ENCODE peak calls at places on chromosomes 3 and 15, in seven cellular contexts. U, W, B, R, I, C and G are unnamed samples. For H3K4me1, the result is how much of the 10 kb centered on the place peaks cover.

GRCh38 chr3:145807990-145808389 is 353.0 kb downstream of the PLOD2 start:
- DNase-seq in C (no peak), U (peak), R (peak), B (peak), I (no peak), W (no peak), G (no peak)

GRCh38 chr3:196754215-196754937 is 14.7 kb downstream of the PAK2 start:
- DNase-seq in U (peak), C (no peak), B (peak), R (no peak), W (peak), I (no peak), G (no peak)

GRCh38 chr15:52179278-52180195 is 11.7 kb downstream of the GNB5 start:
- DNase-seq in B (peak), R (peak), W (peak), C (peak), U (peak), I (peak), G (peak)

GRCh38 chr15:63050737-63051700 is 8.5 kb downstream of the TPM1 start:
- DNase-seq in C (no peak), W (peak), R (peak), B (peak), U (peak), I (no peak), G (no peak)

GRCh38 chr3:119690043-119690656 is 12.7 kb upstream of the CFAP91 start:
- DNase-seq in C (no peak), R (peak), W (no peak), B (peak), U (peak), I (no peak), G (no peak)

GRCh38 chr15:75348034-75348562 is 1.3 kb downstream of the NEIL1 start:
- DNase-seq in R (peak), I (no peak), B (peak), C (no peak), W (no peak), U (peak), G (no peak)

GRCh38 chr3:2540115-2540514 is 441.4 kb downstream of the CNTN4 start:
- DNase-seq in I (no peak), B (no peak), C (no peak), U (no peak), W (no peak), R (no peak), G (no peak)

GRCh38 chr3:133384331-133385027 is 15.4 kb upstream of the BFSP2 start:
- DNase-seq in U (peak), I (peak), C (peak), R (peak), B (peak), W (peak), G (no peak)

GRCh38 chr3:135081451-135082434 is 286.7 kb downstream of the EPHB1 start:
- DNase-seq in I (no peak), C (no peak), W (no peak), R (no peak), B (no peak), U (no peak), G (no peak)

GRCh38 chr3:76307556-76307955 is 522.2 kb upstream of the ZNF717 start:
- DNase-seq in W (no peak), R (peak), B (no peak), I (no peak), U (no peak), C (no peak), G (no peak)

GRCh38 chr15:101394056-101394630 is 95.4 kb downstream of the PCSK6 start:
- DNase-seq in I (no peak), U (no peak), W (no peak), B (no peak), R (no peak), C (no peak), G (no peak)

GRCh38 chr15:31357148-31357547 is 30.5 kb downstream of the KLF13 start:
- DNase-seq in I (no peak), R (no peak), B (no peak), U (no peak), W (no peak), C (no peak), G (peak)

GRCh38 chr3:56413911-56414310 is 54.4 kb downstream of the ERC2 start:
- DNase-seq in R (no peak), U (no peak), I (no peak), C (no peak), W (no peak), B (peak), G (no peak)

GRCh38 chr15:99909914-99910313 is 176.7 kb upstream of the LYSMD4 start:
- DNase-seq in B (peak), U (no peak), R (peak), W (no peak), C (no peak), I (peak), G (no peak)

GRCh38 chr15:51874751-51875644 is 45.5 kb downstream of the TMOD3 start:
- DNase-seq in I (peak), B (peak), R (peak), U (peak), W (peak), C (no peak), G (no peak)

GRCh38 chr3:74079961-74080562 is 455.3 kb upstream of the PDZRN3 start:
- DNase-seq in B (no peak), R (no peak), C (no peak), I (no peak), W (no peak), U (no peak), G (no peak)

GRCh38 chr15:92166751-92167412 is 226.8 kb upstream of the ST8SIA2 start:
- DNase-seq in W (peak), U (no peak), I (no peak), R (no peak), C (no peak), B (peak), G (no peak)

GRCh38 chr3:62622553-62623174 is 249.3 kb upstream of the FEZF2 start:
- DNase-seq in C (peak), I (peak), R (peak), B (peak), U (peak), W (peak), G (no peak)

GRCh38 chr3:38118421-38119247 is 18.3 kb downstream of the ACAA1 start:
- DNase-seq in B (no peak), C (peak), U (no peak), R (no peak), I (no peak), W (no peak), G (no peak)

GRCh38 chr15:60552224-60552623 is 73.3 kb upstream of the ICE2 start:
- DNase-seq in B (no peak), W (no peak), I (no peak), R (no peak), C (no peak), U (no peak), G (no peak)

GRCh38 chr15:85752591-85752990 is 42.1 kb downstream of the KLHL25 start:
- DNase-seq in I (no peak), B (no peak), W (no peak), R (no peak), C (peak), U (no peak), G (no peak)

GRCh38 chr15:63044645-63045437 is 2.3 kb downstream of the TPM1 start:
- DNase-seq in I (no peak), U (peak), B (no peak), R (peak), C (no peak), W (peak), G (no peak)

GRCh38 chr3:34001990-34002389 is 203.6 kb downstream of the PDCD6IP start:
- DNase-seq in W (no peak), I (no peak), U (no peak), C (no peak), R (no peak), B (no peak), G (no peak)
- H3K27ac ChIP-seq in W (no peak), I (no peak), U (no peak), C (no peak), R (no peak), B (peak), G (no peak)

GRCh38 chr3:172173316-172174271 is 134.2 kb downstream of the FNDC3B start:
- DNase-seq in R (no peak), I (no peak), C (no peak), B (no peak), U (no peak), W (no peak), G (no peak)
- H3K4me3 ChIP-seq in R (no peak), I (no peak), C (no peak), B (no peak), U (no peak), W (no peak), G (no peak)

GRCh38 chr3:13017361-13018038 is 55.7 kb downstream of the IQSEC1 start:
- DNase-seq in C (no peak), R (no peak), W (no peak), B (no peak), I (no peak), U (no peak), G (no peak)
- H3K4me1 ChIP-seq in C (under half), R (under half), W (under half), B (under half), I (under half), U (under half), G (under half)

DNA sequence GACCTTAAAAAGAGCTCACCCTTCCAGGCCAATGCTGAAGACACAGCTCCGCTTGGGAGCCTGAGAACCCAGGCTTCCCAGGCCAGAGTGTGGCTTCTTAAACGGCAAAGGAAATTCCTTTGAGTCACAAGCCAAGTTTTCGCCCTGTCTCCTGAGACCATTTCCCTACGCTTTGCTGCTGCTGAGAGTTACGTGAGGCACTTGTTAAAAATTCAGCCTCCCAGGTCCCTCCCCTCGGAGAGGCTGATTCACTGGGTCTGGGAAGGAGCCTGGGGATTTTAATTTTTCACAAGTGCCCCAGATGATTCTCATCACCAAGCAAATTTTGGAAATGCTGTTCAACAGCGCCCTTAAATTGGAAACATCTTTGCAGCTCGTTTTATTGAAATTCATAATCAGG is 25.5 kb downstream of the RLBP1 start:
- DNase-seq in U (no peak), R (peak), B (no peak), I (no peak), W (no peak), C (no peak), G (no peak)
- H3K27ac ChIP-seq in U (no peak), R (peak), B (no peak), I (no peak), W (no peak), C (no peak), G (no peak)

GRCh38 chr3:179973024-179973423 is 63.7 kb downstream of the PEX5L start:
- DNase-seq in I (no peak), R (no peak), U (no peak), C (no peak), W (no peak), B (no peak), G (no peak)
- H3K4me3 ChIP-seq in I (no peak), R (no peak), U (no peak), C (no peak), W (no peak), B (no peak), G (no peak)

DNA sequence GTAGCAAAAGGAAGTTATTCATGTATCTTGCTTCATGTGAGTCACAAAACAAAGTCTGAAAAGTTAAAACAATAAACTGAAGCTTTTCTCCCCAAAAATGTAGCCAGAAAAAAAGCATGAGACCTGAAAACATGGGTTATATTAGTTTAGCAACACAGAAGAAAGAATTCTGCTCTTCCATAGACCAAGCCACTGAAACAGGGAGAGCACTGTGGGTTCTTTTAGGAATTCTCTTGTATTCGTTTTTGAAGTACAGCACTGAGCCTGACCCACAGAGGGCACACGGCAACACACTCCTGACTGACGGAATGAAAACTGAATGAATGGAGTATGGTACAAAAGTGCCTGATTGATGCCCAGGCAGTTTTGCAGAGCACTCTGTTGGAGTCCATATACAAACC is 66.6 kb downstream of the TM4SF4 start:
- DNase-seq in C (no peak), U (peak), R (peak), B (no peak), W (no peak), I (no peak), G (no peak)
- H3K4me1 ChIP-seq in C (under half), U (half or more), R (half or more), B (under half), W (under half), I (under half), G (under half)

GRCh38 chr3:48693826-48694225 is 8.1 kb upstream of the NCKIPSD start:
- DNase-seq in C (no peak), B (no peak), U (no peak), R (no peak), I (no peak), W (no peak), G (no peak)
- H3K27ac ChIP-seq in C (no peak), B (peak), U (peak), R (peak), I (peak), W (peak), G (no peak)

GRCh38 chr15:46344906-46345305 is 710.1 kb downstream of the SQOR start:
- DNase-seq in I (no peak), R (no peak), C (no peak), U (no peak), B (no peak), W (no peak), G (no peak)

GRCh38 chr15:46343527-46343926 is 708.7 kb downstream of the SQOR start:
- DNase-seq in W (no peak), U (no peak), I (no peak), B (no peak), R (no peak), C (no peak), G (no peak)

GRCh38 chr15:46344115-46344749 is 709.4 kb downstream of the SQOR start:
- DNase-seq in R (no peak), W (no peak), U (no peak), C (peak), I (no peak), B (no peak), G (no peak)
- H3K4me3 ChIP-seq in R (no peak), W (no peak), U (no peak), C (no peak), I (no peak), B (no peak), G (no peak)